ENCODE peak calls at places on chromosomes 1 and 21, in six cellular contexts. T, K, V, J, R and N are unnamed samples.

GRCh38 chr1:13807213-13807612 is 107.2 kb downstream of the PRDM2 start:
- DNase-seq in T (peak; percentile 31), K (peak; percentile 52), V (peak; percentile 27), J (no peak), R (no peak), N (peak; percentile 62)

GRCh38 chr1:239308701-239309333 is 77.6 kb upstream of the CHRM3 start:
- DNase-seq in T (peak; percentile 4), K (peak; percentile 66), V (no peak), J (no peak), R (no peak), N (no peak)

GRCh38 chr1:26122988-26123973 is 11.7 kb downstream of the PDIK1L start:
- DNase-seq in T (peak; percentile 29), K (peak; percentile 78), V (no peak), J (no peak), R (peak; percentile 73), N (peak; percentile 76)

GRCh38 chr21:39315603-39316002 is 2.2 kb upstream of the BRWD1 start:
- DNase-seq in T (no peak), K (no peak), V (no peak), J (no peak), R (no peak), N (no peak)

GRCh38 chr1:56409112-56409691 is 170.2 kb downstream of the PLPP3 start:
- DNase-seq in T (no peak), K (peak; percentile 58), V (peak; percentile 56), J (no peak), R (no peak), N (no peak)

GRCh38 chr1:110896090-110896489 is 23.1 kb downstream of the CD53 start:
- DNase-seq in T (no peak), K (no peak), V (no peak), J (no peak), R (no peak), N (no peak)

GRCh38 chr1:3399732-3400131 is 54.7 kb upstream of the ARHGEF16 start:
- DNase-seq in T (peak; percentile 16), K (no peak), V (no peak), J (no peak), R (no peak), N (no peak)

GRCh38 chr1:17251246-17251645 is 2.3 kb downstream of the PADI3 start:
- DNase-seq in T (no peak), K (no peak), V (no peak), J (no peak), R (no peak), N (no peak)

GRCh38 chr1:203408485-203409229 is 57.7 kb upstream of the FMOD start:
- DNase-seq in T (peak; percentile 88), K (peak; percentile 73), V (no peak), J (no peak), R (peak; percentile 82), N (peak; percentile 91)

GRCh38 chr1:179121159-179121938 is 39.5 kb downstream of the TOR3A start:
- DNase-seq in T (peak; percentile 76), K (peak; percentile 68), V (peak; percentile 25), J (no peak), R (peak; percentile 62), N (peak; percentile 21)

GRCh38 chr1:89739013-89739843 is 81.6 kb upstream of the LRRC8D start:
- DNase-seq in T (peak; percentile 32), K (no peak), V (no peak), J (no peak), R (peak; percentile 80), N (peak; percentile 16)

GRCh38 chr1:41102208-41102607 is 80.7 kb upstream of the SLFNL1 start:
- DNase-seq in T (peak; percentile 98), K (peak; percentile 88), V (no peak), J (no peak), R (peak; percentile 97), N (peak; percentile 98)

GRCh38 chr1:12462586-12462985 is 155.4 kb downstream of the DHRS3 start:
- DNase-seq in T (no peak), K (peak; percentile 68), V (no peak), J (no peak), R (no peak), N (no peak)

GRCh38 chr1:90616395-90616794 is 100.7 kb downstream of the BARHL2 start:
- DNase-seq in T (no peak), K (peak; percentile 40), V (peak; percentile 14), J (no peak), R (no peak), N (no peak)

GRCh38 chr1:155981266-155982088 is 3.1 kb upstream of the ARHGEF2 start:
- DNase-seq in T (peak; percentile 84), K (no peak), V (peak; percentile 54), J (no peak), R (peak; percentile 89), N (peak; percentile 97)

GRCh38 chr1:61081637-61082335 is 575 bp upstream of the NFIA start:
- DNase-seq in T (peak; percentile 79), K (peak; percentile 59), V (peak; percentile 83), J (no peak), R (peak; percentile 38), N (no peak)

GRCh38 chr1:30691480-30691879 is 31.9 kb downstream of the MATN1 start:
- DNase-seq in T (no peak), K (no peak), V (no peak), J (no peak), R (no peak), N (no peak)

GRCh38 chr1:155463865-155464264 is 98.7 kb downstream of the ASH1L start:
- DNase-seq in T (peak; percentile 86), K (no peak), V (no peak), J (no peak), R (peak; percentile 91), N (peak; percentile 71)

GRCh38 chr1:242523282-242523967 is 1.1 kb downstream of the PLD5 start:
- DNase-seq in T (no peak), K (no peak), V (no peak), J (no peak), R (no peak), N (peak; percentile 34)

GRCh38 chr1:28302247-28302646 is 26.6 kb upstream of the MED18 start:
- DNase-seq in T (no peak), K (no peak), V (no peak), J (no peak), R (no peak), N (no peak)

GRCh38 chr1:46221749-46222148 is 18.6 kb downstream of the LURAP1 start:
- DNase-seq in T (no peak), K (no peak), V (peak; percentile 24), J (no peak), R (no peak), N (no peak)

GRCh38 chr1:26950602-26951001 is 9.7 kb downstream of the KDF1 start:
- DNase-seq in T (no peak), K (no peak), V (no peak), J (no peak), R (no peak), N (no peak)

GRCh38 chr1:230308039-230308438 is 118.1 kb downstream of the PGBD5 start:
- DNase-seq in T (peak; percentile 96), K (peak; percentile 100), V (no peak), J (no peak), R (peak; percentile 64), N (peak; percentile 73)

GRCh38 chr1:212129781-212130180 is 94.2 kb downstream of the DTL start:
- DNase-seq in T (no peak), K (no peak), V (no peak), J (no peak), R (no peak), N (no peak)

GRCh38 chr1:233168384-233168783 is 127.1 kb downstream of the PCNX2 start:
- DNase-seq in T (no peak), K (peak; percentile 70), V (no peak), J (no peak), R (peak; percentile 22), N (no peak)

GRCh38 chr1:177181631-177182291 is 11.0 kb downstream of the BRINP2 start:
- DNase-seq in T (peak; percentile 58), K (peak; percentile 78), V (peak; percentile 21), J (no peak), R (peak; percentile 29), N (peak; percentile 79)

GRCh38 chr1:54998677-54999076 is at the start of gene BSND:
- DNase-seq in T (no peak), K (no peak), V (no peak), J (no peak), R (no peak), N (no peak)

GRCh38 chr1:202623075-202623474 is 87.2 kb downstream of the SYT2 start:
- DNase-seq in T (peak; percentile 64), K (no peak), V (no peak), J (no peak), R (peak; percentile 64), N (no peak)

GRCh38 chr1:235557495-235557894 is 53.2 kb upstream of the B3GALNT2 start:
- DNase-seq in T (no peak), K (no peak), V (no peak), J (no peak), R (no peak), N (no peak)
- TF ChIP-seq CTCF in T (no peak), K (peak; percentile 33), V (peak; percentile 44), J (no peak), R (no peak), N (no peak)

GRCh38 chr1:204929487-204930185 is 59.0 kb downstream of the NFASC start:
- DNase-seq in T (no peak), K (no peak), V (no peak), J (no peak), R (no peak), N (no peak)
- H3K4me3 ChIP-seq in T (no peak overlapping the region), K (no peak overlapping the region), V (no peak overlapping the region), J (no peak overlapping the region), R (no peak overlapping the region), N (no peak overlapping the region)

DNA sequence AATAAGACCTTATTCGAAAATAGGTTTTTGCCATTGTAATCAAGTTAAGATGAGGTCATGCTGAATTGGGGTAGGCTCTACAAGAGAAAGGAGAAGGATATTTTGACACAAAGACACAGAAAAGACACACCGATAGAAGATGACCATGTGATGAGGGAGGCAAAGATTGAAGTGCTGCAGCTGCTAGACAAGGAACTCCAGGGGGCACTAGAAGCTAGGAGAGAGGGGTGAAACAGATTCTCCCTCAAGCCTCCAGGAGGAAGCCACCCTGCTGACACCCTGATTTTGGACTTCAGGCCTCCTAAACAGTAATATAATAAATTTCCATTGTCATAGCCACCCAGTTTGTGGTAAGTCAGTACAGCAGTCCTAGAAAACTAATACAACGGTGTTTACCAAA is 506.8 kb upstream of the CAMK1G start:
- DNase-seq in T (peak; percentile 5), K (peak; percentile 67), V (no peak), J (no peak), R (no peak), N (no peak)
- TF ChIP-seq CTCF in T (no peak), K (peak; percentile 86), V (peak; percentile 40), J (no peak), R (no peak), N (peak; percentile 19)

DNA sequence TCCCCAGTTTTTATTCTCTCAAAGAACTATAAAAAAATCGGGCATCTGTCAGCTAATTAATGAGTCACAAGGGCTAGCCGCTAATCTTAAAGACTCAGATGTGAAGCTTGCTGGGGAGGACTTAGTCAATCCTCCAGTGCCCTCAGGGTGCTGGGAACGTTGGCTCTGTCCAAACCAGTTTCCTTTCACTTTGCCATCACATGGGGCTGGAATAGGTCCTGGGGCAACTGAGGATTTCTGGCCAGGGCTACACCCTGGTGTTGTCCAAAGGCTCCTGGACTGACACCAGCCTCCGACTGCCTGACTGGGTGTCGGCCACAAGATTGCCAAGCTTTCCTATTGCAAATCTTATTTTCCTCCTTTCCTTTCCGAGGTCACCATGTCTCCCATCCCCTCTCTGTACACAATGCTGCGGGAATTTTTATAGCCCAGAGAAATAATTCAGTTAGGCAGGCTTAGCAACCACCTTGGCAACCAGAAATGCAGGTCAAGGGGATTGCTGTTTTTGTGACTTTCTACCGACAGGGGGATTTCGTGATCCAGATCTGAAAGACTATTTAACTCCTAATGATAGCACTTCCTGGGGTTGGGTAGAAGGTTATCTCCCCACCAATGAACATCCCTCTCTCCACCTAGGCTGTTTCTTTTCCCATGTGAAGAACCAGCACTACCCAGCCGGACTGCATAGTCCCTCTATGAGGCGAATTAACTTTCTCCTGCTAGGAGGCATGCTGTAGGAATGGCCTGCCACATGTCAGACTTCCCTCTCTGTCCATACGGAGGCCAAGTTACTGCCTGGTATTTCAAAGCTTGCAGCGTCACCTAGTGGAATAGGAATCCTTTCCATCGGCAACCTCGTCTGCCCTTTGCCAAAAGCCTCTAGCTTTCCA is 29.9 kb upstream of the CTBS start:
- DNase-seq in T (peak; percentile 93), K (peak; percentile 97), V (peak; percentile 85), J (no peak), R (peak; percentile 81), N (peak; percentile 96)
- H3K4me3 ChIP-seq in T (peak overlapping the region; percentile 39), K (peak overlapping the region; percentile 63), V (peak overlapping the region; percentile 45), J (peak overlapping the region; percentile 23), R (peak overlapping the region; percentile 35), N (peak overlapping the region; percentile 39)